ENCODE peak calls at places on chromosomes 12 and 14, in eight cellular contexts. V, X, L, E, N, R, F and Z are unnamed samples.

GRCh38 chr12:70733385-70733784 is 96.2 kb upstream of the PTPRB start:
- DNase-seq in V (peak), X (peak), L (no peak), E (no peak), N (peak), R (peak), F (no peak), Z (peak)

GRCh38 chr12:124125472-124125871 is 152.5 kb downstream of the ZNF664 start:
- DNase-seq in V (no peak), X (no peak), L (no peak), E (no peak), N (peak), R (no peak), F (no peak), Z (no peak)

GRCh38 chr14:90281261-90281660 is 24.9 kb downstream of the PSMC1 start:
- DNase-seq in V (no peak), X (no peak), L (no peak), E (no peak), N (no peak), R (peak), F (no peak), Z (peak)

GRCh38 chr12:102144221-102144620 is 24.2 kb downstream of the PARPBP start:
- DNase-seq in V (no peak), X (no peak), L (no peak), E (no peak), N (no peak), R (no peak), F (no peak), Z (no peak)

GRCh38 chr12:39620664-39621658 is 1.4 kb upstream of the ABCD2 start:
- DNase-seq in V (no peak), X (no peak), L (no peak), E (peak), N (peak), R (no peak), F (no peak), Z (peak)

GRCh38 chr12:99043319-99043914 is 398.3 kb downstream of the APAF1 start:
- DNase-seq in V (peak), X (peak), L (peak), E (peak), N (peak), R (peak), F (no peak), Z (peak)

GRCh38 chr12:15887043-15887817 is 5.0 kb downstream of the STRAP start:
- DNase-seq in V (no peak), X (no peak), L (no peak), E (no peak), N (no peak), R (no peak), F (no peak), Z (no peak)

GRCh38 chr14:86166541-86166940 is 636.6 kb downstream of the FLRT2 start:
- DNase-seq in V (no peak), X (no peak), L (no peak), E (no peak), N (no peak), R (no peak), F (no peak), Z (no peak)

GRCh38 chr14:37452323-37452722 is 142.7 kb downstream of the FOXA1 start:
- DNase-seq in V (no peak), X (no peak), L (no peak), E (no peak), N (no peak), R (no peak), F (no peak), Z (no peak)

DNA sequence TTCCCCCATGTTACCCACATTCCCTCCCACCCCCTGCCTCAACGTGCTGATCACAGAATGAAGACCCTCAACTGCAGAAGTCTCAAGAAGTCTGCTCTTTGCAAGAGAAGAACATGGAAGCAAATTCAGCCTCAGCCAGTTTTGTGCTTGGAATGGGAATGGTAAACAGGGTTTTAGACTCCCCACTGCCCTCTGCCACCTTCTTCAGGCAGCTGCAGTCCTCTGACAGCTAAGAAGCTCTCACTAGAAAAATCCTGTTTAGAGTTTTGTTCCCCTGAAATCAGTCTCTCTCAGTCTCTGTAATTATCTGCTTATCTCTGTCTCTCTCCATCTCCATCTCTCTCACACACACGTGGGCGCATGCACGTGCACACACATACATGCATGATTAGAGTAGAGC is 85.4 kb downstream of the CRACR2A start:
- DNase-seq in V (no peak), X (no peak), L (no peak), E (no peak), N (no peak), R (no peak), F (no peak), Z (no peak)
- TF ChIP-seq CTCF in V (no peak), X (no peak), L (no peak), E (no peak), N (no peak), R (no peak), F (no peak), Z (no peak)

GRCh38 chr14:76810953-76811400 is 1.7 kb downstream of the ANGEL1 start:
- DNase-seq in V (peak), X (peak), L (no peak), E (no peak), N (peak), R (peak), F (no peak), Z (peak)
- H3K4me3 ChIP-seq in V (peak), X (peak), L (no peak), E (no peak), N (peak), R (no peak), F (peak), Z (peak)

DNA sequence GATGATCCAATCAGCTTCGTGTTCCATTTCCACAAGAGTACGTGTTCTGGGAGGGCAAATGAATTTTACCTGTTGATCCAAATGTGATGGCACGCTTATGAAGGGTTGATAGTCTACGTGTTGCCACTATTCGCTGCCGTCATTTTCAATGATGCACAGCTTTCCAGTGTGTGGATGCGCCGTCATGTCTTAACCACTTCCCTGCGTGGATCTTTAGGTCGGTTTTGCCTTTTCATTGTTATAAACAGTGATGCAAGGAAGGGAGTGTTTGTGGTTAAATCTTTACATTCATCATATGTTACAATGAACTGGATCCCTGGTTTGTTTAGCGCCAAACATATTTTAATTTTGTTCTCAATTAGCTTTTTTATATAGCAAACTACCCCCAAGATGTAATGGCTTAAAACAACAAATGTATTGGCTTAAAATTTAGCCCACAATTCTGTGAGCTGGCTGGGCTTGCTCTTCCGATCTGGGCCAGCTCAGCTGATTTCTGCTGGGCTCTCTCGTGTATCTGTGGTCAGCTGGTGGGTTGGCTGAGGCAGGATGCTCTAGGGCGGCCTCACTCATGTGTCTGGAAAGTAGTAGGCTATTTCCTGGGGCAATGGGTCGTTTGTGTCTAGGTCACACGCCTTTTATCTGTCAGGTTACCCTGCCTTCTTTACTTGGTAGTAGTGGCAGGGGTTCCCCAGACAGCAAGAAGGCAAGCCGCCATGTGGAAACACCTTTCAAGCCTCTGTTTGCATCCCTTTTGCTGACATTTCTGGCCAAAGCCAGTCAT is 176.7 kb downstream of the CRADD start:
- DNase-seq in V (no peak), X (no peak), L (no peak), E (no peak), N (peak), R (no peak), F (no peak), Z (no peak)
- TF ChIP-seq CTCF in V (no peak), X (no peak), L (no peak), E (no peak), N (no peak), R (no peak), F (no peak), Z (no peak)

DNA sequence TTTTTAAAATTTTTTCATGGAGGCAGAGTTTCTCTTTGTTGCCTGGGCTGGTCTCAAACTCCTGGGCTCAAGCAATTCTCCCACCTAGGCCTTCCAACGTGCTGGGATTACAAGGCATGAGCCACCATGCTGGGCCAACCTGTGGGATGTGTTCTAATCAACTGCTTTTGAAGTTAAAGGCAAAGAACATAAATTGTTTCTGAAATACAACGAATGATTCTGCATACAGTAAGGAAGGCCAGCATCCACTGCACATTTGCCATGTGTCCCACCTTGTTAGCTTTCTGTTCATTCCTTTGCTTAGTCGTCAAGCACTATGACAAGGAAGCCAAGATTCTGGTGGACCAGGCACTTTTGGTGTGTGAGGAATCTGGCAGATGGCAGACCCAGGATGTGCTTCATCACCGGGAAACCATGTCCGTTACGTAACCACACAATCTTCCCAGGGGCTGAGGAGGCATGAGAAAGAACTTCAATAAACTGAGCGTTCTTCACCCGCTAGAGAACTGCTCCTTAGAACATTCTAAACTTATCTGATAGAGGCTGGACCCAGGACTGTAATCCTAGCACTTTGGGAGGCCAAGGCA is 24.5 kb downstream of the MOK start:
- DNase-seq in V (peak), X (no peak), L (no peak), E (no peak), N (no peak), R (peak), F (no peak), Z (peak)
- H3K4me3 ChIP-seq in V (peak), X (no peak), L (no peak), E (no peak), N (no peak), R (no peak), F (no peak), Z (no peak)

DNA sequence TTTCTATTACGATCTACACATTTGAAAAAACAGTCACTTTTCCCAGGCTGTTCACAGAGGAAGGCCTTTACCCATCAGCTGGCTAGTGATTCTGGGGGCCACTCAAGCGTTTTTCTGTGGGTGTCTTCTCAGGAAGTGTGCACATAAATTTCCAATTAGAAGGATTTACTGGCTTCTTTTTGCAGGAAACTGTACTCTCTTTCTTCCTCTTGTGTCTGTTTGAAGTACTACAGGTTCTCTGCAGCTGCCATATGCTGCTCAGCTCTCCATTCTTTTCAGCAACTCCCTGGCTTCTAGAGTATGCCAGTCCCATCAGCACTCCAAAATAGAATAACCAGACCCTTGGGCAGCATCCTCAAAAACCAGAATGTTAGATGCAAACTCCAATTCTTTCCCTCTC is 110.4 kb upstream of the NAV3 start:
- DNase-seq in V (no peak), X (no peak), L (no peak), E (no peak), N (no peak), R (no peak), F (no peak), Z (peak)
- TF ChIP-seq CTCF in V (no peak), X (peak), L (no peak), E (no peak), N (no peak), R (no peak), F (no peak), Z (peak)